ENCODE peak calls at places on chromosome 3, in five cellular contexts. E is GM12892, P is cardiac fibroblast, S is epithelial cell of prostate, A is Ammon's horn. C is an unnamed sample.

GRCh38 chr3:185959609-185960517 is 22.0 kb upstream of the TRA2B start:
- DNase-seq in E (no peak), A (no peak), S (peak), P (peak), C (no peak)

GRCh38 chr3:136659253-136659652 is 92.9 kb downstream of the STAG1 start:
- DNase-seq in P (peak), E (no peak), A (peak), S (no peak), C (no peak)

GRCh38 chr3:101010316-101010715 is 17.1 kb upstream of the ABI3BP start:
- DNase-seq in P (peak), A (no peak), S (no peak), E (no peak), C (peak)

GRCh38 chr3:61464785-61465184 is 96.6 kb upstream of the PTPRG start:
- DNase-seq in A (no peak), S (no peak), E (no peak), P (no peak), C (no peak)

GRCh38 chr3:53196575-53197407 is 35.8 kb downstream of the PRKCD start:
- DNase-seq in A (peak), S (no peak), P (peak), E (no peak), C (no peak)

GRCh38 chr3:192916455-192917257 is 1.0 kb downstream of the MB21D2 start:
- DNase-seq in P (peak), E (peak), S (no peak), A (peak), C (no peak)

GRCh38 chr3:116835658-116836057 is 126.1 kb downstream of the TUSC7 start:
- DNase-seq in E (no peak), S (no peak), P (no peak), A (no peak), C (no peak)

GRCh38 chr3:171018151-171018935 is 8.2 kb downstream of the SLC2A2 start:
- DNase-seq in S (no peak), E (no peak), A (no peak), P (peak), C (no peak)

GRCh38 chr3:79297242-79297641 is 470.6 kb downstream of the ROBO1 start:
- DNase-seq in A (peak), S (peak), E (no peak), P (peak), C (peak)

GRCh38 chr3:106341090-106341489 is 472.3 kb upstream of the CBLB start:
- DNase-seq in P (peak), S (no peak), E (no peak), A (peak), C (no peak)

GRCh38 chr3:21654662-21655061 is 96.3 kb downstream of the ZNF385D start:
- DNase-seq in S (no peak), A (no peak), E (no peak), P (peak), C (no peak)

GRCh38 chr3:118097226-118097625 is 937.4 kb downstream of the IGSF11 start:
- DNase-seq in E (no peak), S (peak), A (no peak), P (no peak), C (no peak)

GRCh38 chr3:40617084-40617483 is 92.3 kb downstream of the ZNF621 start:
- DNase-seq in E (no peak), S (no peak), P (no peak), A (no peak), C (no peak)

GRCh38 chr3:64276131-64276530 is 50.9 kb upstream of the PRICKLE2 start:
- DNase-seq in E (no peak), P (no peak), S (no peak), A (no peak), C (no peak)

GRCh38 chr3:10519236-10519635 is 13.8 kb upstream of the ATP2B2 start:
- DNase-seq in S (no peak), E (no peak), A (no peak), P (no peak), C (no peak)

GRCh38 chr3:194080473-194080872 is 55.5 kb upstream of the HES1 start:
- DNase-seq in P (no peak), A (no peak), E (no peak), S (no peak), C (no peak)

GRCh38 chr3:122858373-122858772 is 63.5 kb downstream of the SLC49A4 start:
- DNase-seq in E (no peak), A (peak), S (no peak), P (peak), C (no peak)

GRCh38 chr3:138296639-138297038 is 33.0 kb downstream of the NME9 start:
- DNase-seq in E (no peak), A (no peak), P (no peak), S (no peak), C (no peak)

C was measured in keratinocyte.